ENCODE peak calls at places on chromosome 14, in five cellular contexts. V, E, M, Y and A are unnamed samples.

GRCh38 chr14:104353921-104354701 is 215.7 kb downstream of the KIF26A start:
- DNase-seq in V (peak; percentile 15), E (no peak), M (peak; percentile 24), Y (peak; percentile 61), A (no peak)

GRCh38 chr14:58647777-58648176 is 10.0 kb downstream of the DACT1 start:
- DNase-seq in V (no peak), E (no peak), M (no peak), Y (no peak), A (peak; percentile 24)

GRCh38 chr14:51776102-51776894 is 84.1 kb upstream of the GNG2 start:
- DNase-seq in V (peak; percentile 24), E (peak; percentile 83), M (no peak), Y (peak; percentile 57), A (no peak)

GRCh38 chr14:79274641-79275366 is 936.5 kb downstream of the DIO2 start:
- DNase-seq in V (no peak), E (no peak), M (no peak), Y (no peak), A (no peak)

GRCh38 chr14:99779751-99780150 is 13.5 kb upstream of the EML1 start:
- DNase-seq in V (no peak), E (no peak), M (no peak), Y (no peak), A (no peak)

GRCh38 chr14:37865719-37866549 is 270.5 kb downstream of the TTC6 start:
- DNase-seq in V (no peak), E (no peak), M (no peak), Y (no peak), A (no peak)

GRCh38 chr14:55451398-55451797 is 11.0 kb upstream of the TBPL2 start:
- DNase-seq in V (no peak), E (no peak), M (no peak), Y (no peak), A (peak; percentile 42)

GRCh38 chr14:67744057-67744456 is 42.4 kb downstream of the RDH12 start:
- DNase-seq in V (no peak), E (no peak), M (no peak), Y (no peak), A (no peak)

GRCh38 chr14:60723218-60724079 is 702 bp downstream of the SIX4 start:
- DNase-seq in V (peak; percentile 45), E (peak; percentile 83), M (peak; percentile 54), Y (peak; percentile 38), A (no peak)

GRCh38 chr14:105491366-105492006 is 440 bp downstream of the TEDC1 start:
- DNase-seq in V (peak; percentile 60), E (peak; percentile 78), M (peak; percentile 76), Y (peak; percentile 77), A (no peak)

GRCh38 chr14:60085085-60085484 is 6.6 kb upstream of the PCNX4 start:
- DNase-seq in V (no peak), E (no peak), M (no peak), Y (no peak), A (no peak)

DNA sequence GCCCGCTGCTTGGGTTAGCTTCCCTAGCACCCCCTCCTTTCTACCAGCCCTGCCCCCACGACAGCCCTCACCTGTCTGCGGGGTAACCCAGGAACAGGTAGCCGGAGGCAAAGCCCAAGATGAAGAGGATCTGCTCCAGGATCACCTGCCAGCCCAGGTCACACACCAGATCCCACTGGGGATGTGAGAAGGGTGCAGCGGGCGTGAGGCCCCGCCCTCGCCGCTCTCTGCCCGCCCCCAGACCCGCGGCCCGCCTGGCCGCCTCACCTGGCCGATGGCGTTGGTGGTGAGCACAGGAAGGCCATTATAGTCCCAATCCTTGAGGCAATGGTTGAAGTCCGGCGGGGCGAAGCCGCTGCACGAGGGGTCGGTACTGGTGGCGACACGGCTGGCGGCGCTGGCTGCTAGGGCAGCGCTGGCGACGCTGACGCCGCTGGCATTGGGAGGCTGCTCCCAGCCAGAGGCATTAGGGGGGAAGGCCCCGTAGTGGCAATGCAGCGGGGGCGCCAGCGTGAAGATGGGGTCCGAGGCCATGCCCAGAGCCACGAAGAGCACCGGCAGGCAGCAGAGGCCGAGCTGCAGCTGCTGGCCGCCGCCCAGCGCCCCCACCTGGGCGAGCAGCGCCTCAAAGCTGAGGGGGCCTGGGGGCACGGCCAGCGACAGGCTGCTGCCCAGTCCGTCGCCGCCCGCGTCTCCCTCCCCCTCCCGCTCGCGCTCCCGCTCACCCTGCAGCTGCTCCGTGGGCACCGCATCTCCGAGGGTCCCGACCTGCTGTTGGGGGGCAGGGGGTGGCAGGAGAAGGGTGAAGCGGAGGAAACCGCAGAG is 794 bp downstream of the SLC22A17 start:
- DNase-seq in V (no peak), E (peak; percentile 74), M (no peak), Y (no peak), A (no peak)
- H3K27ac ChIP-seq in V (peak overlapping the region; percentile 53), E (no peak overlapping the region), M (peak overlapping the region; percentile 11), Y (no peak overlapping the region), A (peak overlapping the region; percentile 81)

GRCh38 chr14:75461303-75461702 is 33.5 kb downstream of the JDP2 start:
- DNase-seq in V (no peak), E (no peak), M (no peak), Y (no peak), A (no peak)
- H3K4me1 ChIP-seq in V (no peaks in the 10 kb centered on the region), E (peaks cover 16% of the 10 kb centered on the region), M (peaks cover 70% of the 10 kb centered on the region), Y (peaks cover 11% of the 10 kb centered on the region), A (peaks cover 90% of the 10 kb centered on the region)

GRCh38 chr14:102473559-102473958 is 36.0 kb downstream of the ANKRD9 start:
- DNase-seq in V (no peak), E (no peak), M (no peak), Y (no peak), A (no peak)
- H3K27ac ChIP-seq in V (no peak overlapping the region), E (no peak overlapping the region), M (no peak overlapping the region), Y (no peak overlapping the region), A (no peak overlapping the region)

DNA sequence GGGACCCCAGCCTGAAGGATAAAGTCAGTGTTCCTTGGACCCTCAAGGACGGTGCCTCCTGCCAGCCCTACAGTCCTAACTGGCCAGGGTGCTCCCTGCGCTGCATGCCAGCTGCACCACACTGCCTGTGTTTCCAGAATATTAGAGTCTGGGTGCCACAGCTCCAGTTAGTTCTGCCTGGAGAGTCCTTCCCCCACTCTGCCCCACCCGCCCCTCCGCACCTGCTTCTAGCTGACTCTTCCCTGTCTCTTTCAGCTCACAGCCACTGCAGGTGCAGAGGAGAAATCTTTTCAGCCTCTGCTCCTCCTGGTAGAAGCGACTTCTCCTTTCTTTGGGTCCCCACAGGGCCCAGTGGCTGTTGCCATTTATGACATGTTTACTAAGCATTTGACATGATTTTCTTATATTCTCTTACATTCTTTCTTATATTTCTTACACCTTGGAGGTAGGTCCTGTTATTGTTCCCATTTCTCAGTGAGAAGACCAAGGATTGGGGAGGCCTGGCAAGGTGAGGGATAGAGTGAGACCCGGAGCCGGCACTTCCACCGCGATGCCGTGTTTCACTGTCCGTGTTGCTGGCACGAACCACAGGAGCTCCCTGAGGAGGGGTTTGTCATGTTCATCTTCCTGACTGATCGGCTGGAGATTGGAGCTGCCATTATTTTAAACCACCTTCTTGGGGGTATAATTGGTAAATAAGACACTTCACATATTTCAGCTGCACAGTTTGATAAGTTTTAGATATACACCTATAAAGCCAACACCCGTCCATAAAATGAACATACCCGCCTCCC is 29.4 kb downstream of the SYNE3 start:
- DNase-seq in V (no peak), E (no peak), M (no peak), Y (no peak), A (no peak)
- H3K4me1 ChIP-seq in V (no peaks in the 10 kb centered on the region), E (peaks cover 15% of the 10 kb centered on the region), M (peaks cover 44% of the 10 kb centered on the region), Y (peaks cover 35% of the 10 kb centered on the region), A (peaks cover 50% of the 10 kb centered on the region)